ENCODE peak calls at places on chromosomes 2 and 18, in ten cellular contexts. G, Q, W, K, V, R, P, I, E and F are unnamed samples.

GRCh38 chr2:161052214-161052613 is 108.0 kb upstream of the TANK start:
- DNase-seq in G (no peak), Q (no peak), W (no peak), K (no peak), V (no peak), R (no peak), P (no peak), I (no peak), E (no peak), F (no peak)

GRCh38 chr2:135948642-135949355 is 36.6 kb downstream of the DARS1 start:
- DNase-seq in G (peak), Q (peak), W (peak), K (no peak), V (no peak), R (peak), P (no peak), I (peak), E (no peak), F (peak)

GRCh38 chr2:38115216-38116012 is 39.5 kb upstream of the CYP1B1 start:
- DNase-seq in G (no peak), Q (peak), W (peak), K (peak), V (peak), R (peak), P (no peak), I (peak), E (no peak), F (peak)

GRCh38 chr2:158011055-158011771 is 90.5 kb upstream of the UPP2 start:
- DNase-seq in G (peak), Q (peak), W (peak), K (no peak), V (no peak), R (no peak), P (no peak), I (peak), E (no peak), F (peak)

GRCh38 chr2:54464334-54464733 is 8.2 kb downstream of the SPTBN1 start:
- DNase-seq in G (no peak), Q (peak), W (no peak), K (no peak), V (no peak), R (no peak), P (no peak), I (no peak), E (no peak), F (no peak)

GRCh38 chr18:10965104-10965503 is 184.3 kb downstream of the PIEZO2 start:
- DNase-seq in G (no peak), Q (no peak), W (no peak), K (no peak), V (no peak), R (no peak), P (no peak), I (no peak), E (no peak), F (no peak)

GRCh38 chr2:232592687-232593407 is 40.6 kb upstream of the EFHD1 start:
- DNase-seq in G (peak), Q (peak), W (peak), K (no peak), V (no peak), R (peak), P (no peak), I (peak), E (no peak), F (peak)

GRCh38 chr2:66494708-66495107 is 59.8 kb downstream of the MEIS1 start:
- DNase-seq in G (peak), Q (no peak), W (peak), K (no peak), V (peak), R (peak), P (no peak), I (peak), E (no peak), F (peak)

GRCh38 chr2:192246297-192246696 is 51.6 kb upstream of the TMEFF2 start:
- DNase-seq in G (no peak), Q (no peak), W (no peak), K (no peak), V (no peak), R (no peak), P (no peak), I (no peak), E (no peak), F (no peak)

GRCh38 chr2:71389379-71390072 is 57.9 kb downstream of the ZNF638 start:
- DNase-seq in G (no peak), Q (no peak), W (no peak), K (no peak), V (no peak), R (no peak), P (no peak), I (no peak), E (no peak), F (no peak)

GRCh38 chr18:22447770-22448169 is 30.1 kb upstream of the CTAGE1 start:
- DNase-seq in G (no peak), Q (no peak), W (no peak), K (no peak), V (no peak), R (no peak), P (no peak), I (no peak), E (no peak), F (no peak)

GRCh38 chr2:127508621-127509034 is 17.7 kb downstream of the IWS1 start:
- DNase-seq in G (peak), Q (peak), W (peak), K (no peak), V (peak), R (peak), P (no peak), I (peak), E (no peak), F (peak)

GRCh38 chr2:240559271-240559670 is 886 bp upstream of the DUSP28 start:
- DNase-seq in G (no peak), Q (no peak), W (peak), K (no peak), V (no peak), R (no peak), P (no peak), I (no peak), E (peak), F (no peak)

GRCh38 chr18:32893915-32894314 is 121.1 kb upstream of the KLHL14 start:
- DNase-seq in G (no peak), Q (no peak), W (peak), K (no peak), V (no peak), R (no peak), P (peak), I (peak), E (no peak), F (peak)

GRCh38 chr2:45000341-45000901 is 8.8 kb downstream of the SIX2 start:
- DNase-seq in G (no peak), Q (no peak), W (no peak), K (no peak), V (no peak), R (no peak), P (no peak), I (no peak), E (no peak), F (no peak)

GRCh38 chr18:69843047-69843446 is 104.6 kb downstream of the CD226 start:
- DNase-seq in G (no peak), Q (no peak), W (no peak), K (no peak), V (no peak), R (no peak), P (no peak), I (no peak), E (no peak), F (no peak)

GRCh38 chr2:136301012-136301411 is 183.1 kb upstream of the CXCR4 start:
- DNase-seq in G (no peak), Q (no peak), W (no peak), K (no peak), V (no peak), R (no peak), P (no peak), I (no peak), E (no peak), F (no peak)

GRCh38 chr2:240813231-240813921 is 6.6 kb downstream of the KIF1A start:
- DNase-seq in G (no peak), Q (no peak), W (no peak), K (no peak), V (no peak), R (no peak), P (no peak), I (no peak), E (peak), F (no peak)

GRCh38 chr18:79422022-79422782 is 26.5 kb downstream of the NFATC1 start:
- DNase-seq in G (peak), Q (no peak), W (no peak), K (no peak), V (no peak), R (no peak), P (no peak), I (no peak), E (no peak), F (peak)

GRCh38 chr2:104752504-104752903 is 101.4 kb upstream of the POU3F3 start:
- DNase-seq in G (no peak), Q (no peak), W (no peak), K (no peak), V (no peak), R (no peak), P (no peak), I (no peak), E (no peak), F (no peak)

GRCh38 chr2:67463810-67464209 is 66.7 kb downstream of the ETAA1 start:
- DNase-seq in G (peak), Q (peak), W (peak), K (no peak), V (no peak), R (no peak), P (no peak), I (peak), E (no peak), F (peak)

GRCh38 chr18:74023220-74023619 is 124.4 kb downstream of the FBXO15 start:
- DNase-seq in G (no peak), Q (no peak), W (no peak), K (no peak), V (no peak), R (no peak), P (no peak), I (no peak), E (no peak), F (no peak)

GRCh38 chr2:179240481-179241451 is 23.9 kb downstream of the SESTD1 start:
- DNase-seq in G (no peak), Q (no peak), W (no peak), K (no peak), V (no peak), R (no peak), P (no peak), I (no peak), E (no peak), F (no peak)

GRCh38 chr2:128486640-128487375 is 168.1 kb upstream of the HS6ST1 start:
- DNase-seq in G (no peak), Q (no peak), W (no peak), K (no peak), V (no peak), R (no peak), P (no peak), I (no peak), E (peak), F (no peak)

GRCh38 chr2:183348492-183348891 is 224.2 kb downstream of the NUP35 start:
- DNase-seq in G (no peak), Q (no peak), W (peak), K (no peak), V (no peak), R (no peak), P (no peak), I (no peak), E (no peak), F (no peak)

GRCh38 chr18:64017870-64018269 is 48.0 kb downstream of the SERPINB8 start:
- DNase-seq in G (peak), Q (peak), W (peak), K (no peak), V (no peak), R (peak), P (no peak), I (peak), E (no peak), F (peak)

GRCh38 chr18:25016181-25016580 is 335.8 kb downstream of the ZNF521 start:
- DNase-seq in G (no peak), Q (no peak), W (no peak), K (no peak), V (no peak), R (no peak), P (no peak), I (no peak), E (no peak), F (no peak)

GRCh38 chr18:25019946-25020345 is 332.0 kb downstream of the ZNF521 start:
- DNase-seq in G (no peak), Q (no peak), W (no peak), K (no peak), V (no peak), R (no peak), P (no peak), I (no peak), E (no peak), F (no peak)

GRCh38 chr18:25010623-25011374 is 341.2 kb downstream of the ZNF521 start:
- DNase-seq in G (no peak), Q (no peak), W (no peak), K (no peak), V (no peak), R (no peak), P (no peak), I (no peak), E (no peak), F (no peak)

GRCh38 chr18:25019086-25019860 is 332.7 kb downstream of the ZNF521 start:
- DNase-seq in G (no peak), Q (no peak), W (no peak), K (no peak), V (no peak), R (no peak), P (peak), I (no peak), E (no peak), F (no peak)

GRCh38 chr18:25016666-25017065 is 335.3 kb downstream of the ZNF521 start:
- DNase-seq in G (no peak), Q (no peak), W (no peak), K (no peak), V (no peak), R (no peak), P (no peak), I (no peak), E (no peak), F (no peak)
- TF ChIP-seq CTCF in G (no peak), Q (no peak), W (peak), K (no peak), V (no peak), R (no peak), P (no peak), I (no peak), E (no peak), F (no peak)

GRCh38 chr2:9775999-9776685 is 67.1 kb upstream of the TAF1B start:
- DNase-seq in G (no peak), Q (no peak), W (no peak), K (no peak), V (no peak), R (no peak), P (no peak), I (no peak), E (no peak), F (no peak)

GRCh38 chr2:9774266-9774665 is 69.0 kb upstream of the TAF1B start:
- DNase-seq in G (no peak), Q (no peak), W (no peak), K (no peak), V (no peak), R (no peak), P (no peak), I (no peak), E (no peak), F (no peak)

GRCh38 chr2:9773905-9774239 is 69.4 kb upstream of the TAF1B start:
- DNase-seq in G (no peak), Q (no peak), W (no peak), K (no peak), V (no peak), R (no peak), P (no peak), I (no peak), E (no peak), F (no peak)

GRCh38 chr2:9777081-9777480 is 66.2 kb upstream of the TAF1B start:
- DNase-seq in G (no peak), Q (no peak), W (no peak), K (no peak), V (no peak), R (no peak), P (no peak), I (no peak), E (no peak), F (no peak)

GRCh38 chr2:9775351-9775750 is 67.9 kb upstream of the TAF1B start:
- DNase-seq in G (no peak), Q (no peak), W (no peak), K (no peak), V (no peak), R (no peak), P (no peak), I (no peak), E (no peak), F (no peak)
- TF ChIP-seq CTCF in G (no peak), Q (no peak), W (no peak), K (no peak), V (no peak), R (no peak), P (no peak), I (no peak), E (no peak), F (no peak)

DNA sequence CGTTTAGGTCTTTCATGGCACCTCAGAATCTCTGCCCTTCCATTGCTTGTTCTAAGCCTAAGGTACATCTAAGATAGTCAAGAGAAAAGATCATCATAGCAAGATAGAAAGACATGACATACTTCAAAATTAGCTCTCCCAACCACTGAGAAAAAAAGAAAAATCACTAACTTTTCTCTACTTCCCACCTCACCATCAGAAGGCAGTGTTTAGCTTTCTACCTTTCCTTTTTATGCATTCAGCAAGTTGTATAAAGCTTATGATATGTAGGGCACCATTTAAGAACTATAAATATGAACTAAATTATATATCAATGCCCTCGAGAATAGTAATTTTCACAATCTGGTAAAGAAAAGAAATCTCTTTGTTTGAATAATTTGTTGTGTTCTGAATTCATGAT is 331.8 kb upstream of the VWC2L start:
- DNase-seq in G (no peak), Q (no peak), W (peak), K (no peak), V (no peak), R (no peak), P (no peak), I (peak), E (no peak), F (no peak)
- TF ChIP-seq CTCF in G (no peak), Q (no peak), W (peak), K (no peak), V (no peak), R (peak), P (no peak), I (peak), E (no peak), F (no peak)

GRCh38 chr2:27492557-27492956 is 2.4 kb downstream of the FNDC4 start:
- DNase-seq in G (no peak), Q (no peak), W (no peak), K (no peak), V (no peak), R (no peak), P (no peak), I (no peak), E (no peak), F (no peak)
- TF ChIP-seq CTCF in G (no peak), Q (no peak), W (no peak), K (no peak), V (no peak), R (no peak), P (no peak), I (no peak), E (no peak), F (no peak)

GRCh38 chr2:145674705-145675104 is 1154.8 kb upstream of the ZEB2 start:
- DNase-seq in G (no peak), Q (no peak), W (no peak), K (no peak), V (no peak), R (no peak), P (no peak), I (no peak), E (no peak), F (no peak)
- TF ChIP-seq CTCF in G (no peak), Q (no peak), W (no peak), K (no peak), V (no peak), R (no peak), P (no peak), I (no peak), E (no peak), F (no peak)

GRCh38 chr2:152555048-152555447 is 162.2 kb downstream of the PRPF40A start:
- DNase-seq in G (no peak), Q (peak), W (no peak), K (no peak), V (no peak), R (no peak), P (no peak), I (no peak), E (no peak), F (peak)
- TF ChIP-seq CTCF in G (peak), Q (peak), W (peak), K (no peak), V (no peak), R (peak), P (no peak), I (no peak), E (peak), F (peak)